ENCODE peak calls at places on chromosomes 3 and 15, in four cellular contexts. One of them, this sample, is unnamed.

GRCh38 chr3:50536471-50537180 is 30.9 kb downstream of the C3orf18 start:
- DNase-seq in HepG2: no peak
- DNase-seq in K562: no peak
- DNase-seq in GM12878: no peak
- DNase-seq in this sample: no peak

GRCh38 chr15:47432831-47433230 is 284.5 kb upstream of the SEMA6D start:
- DNase-seq in K562: no peak
- DNase-seq in GM12878: no peak
- DNase-seq in HepG2: no peak
- DNase-seq in this sample: no peak

GRCh38 chr3:156628095-156628690 is 46.2 kb upstream of the TIPARP start:
- DNase-seq in GM12878: no peak
- DNase-seq in HepG2: peak; percentile 60
- DNase-seq in K562: no peak
- DNase-seq in this sample: no peak

GRCh38 chr15:100601158-100601557 is 826 bp downstream of the LINS1 start:
- DNase-seq in HepG2: no peak
- DNase-seq in K562: peak; percentile 16
- DNase-seq in GM12878: no peak
- DNase-seq in this sample: no peak

GRCh38 chr15:51861557-51862350 is 32.3 kb downstream of the TMOD3 start:
- DNase-seq in HepG2: no peak
- DNase-seq in GM12878: no peak
- DNase-seq in K562: no peak
- DNase-seq in this sample: no peak

GRCh38 chr3:27138005-27138404 is 231.2 kb downstream of the NEK10 start:
- DNase-seq in HepG2: no peak
- DNase-seq in K562: no peak
- DNase-seq in GM12878: no peak
- DNase-seq in this sample: peak; percentile 14

GRCh38 chr15:94206463-94207167 is 24.7 kb upstream of the MCTP2 start:
- DNase-seq in HepG2: no peak
- DNase-seq in K562: no peak
- DNase-seq in GM12878: no peak
- DNase-seq in this sample: no peak

GRCh38 chr3:13676618-13677017 is 127.7 kb downstream of the FBLN2 start:
- DNase-seq in HepG2: no peak
- DNase-seq in K562: no peak
- DNase-seq in GM12878: no peak
- DNase-seq in this sample: no peak

GRCh38 chr3:125187599-125187910 is 25.0 kb downstream of the SLC12A8 start:
- DNase-seq in K562: no peak
- DNase-seq in HepG2: no peak
- DNase-seq in GM12878: no peak
- DNase-seq in this sample: no peak

GRCh38 chr3:105253225-105253624 is 113.5 kb upstream of the ALCAM start:
- DNase-seq in K562: no peak
- DNase-seq in GM12878: no peak
- DNase-seq in HepG2: no peak
- DNase-seq in this sample: no peak

GRCh38 chr15:67542462-67543347 is at the start of gene MAP2K5:
- DNase-seq in HepG2: peak; percentile 48
- DNase-seq in K562: peak; percentile 85
- DNase-seq in GM12878: no peak
- DNase-seq in this sample: peak; percentile 79

GRCh38 chr3:142645236-142645793 is 49.1 kb downstream of the PLS1 start:
- DNase-seq in HepG2: peak; percentile 51
- DNase-seq in GM12878: no peak
- DNase-seq in K562: no peak
- DNase-seq in this sample: no peak

GRCh38 chr3:141368062-141368924 is at the start of gene ZBTB38:
- DNase-seq in GM12878: no peak
- DNase-seq in K562: peak; percentile 90
- DNase-seq in HepG2: peak; percentile 97
- DNase-seq in this sample: peak; percentile 76

GRCh38 chr3:53776494-53777101 is 69.6 kb downstream of the CHDH start:
- DNase-seq in HepG2: no peak
- DNase-seq in K562: no peak
- DNase-seq in GM12878: no peak
- DNase-seq in this sample: no peak

GRCh38 chr15:93974804-93975481 is 256.4 kb upstream of the MCTP2 start:
- DNase-seq in GM12878: no peak
- DNase-seq in HepG2: peak; percentile 22
- DNase-seq in K562: no peak
- DNase-seq in this sample: peak; percentile 22

GRCh38 chr15:98525625-98526024 is 122.7 kb upstream of the IGF1R start:
- DNase-seq in HepG2: no peak
- DNase-seq in GM12878: no peak
- DNase-seq in K562: no peak
- DNase-seq in this sample: no peak

GRCh38 chr3:59043391-59043790 is 6.4 kb downstream of the CFAP20DC start:
- DNase-seq in GM12878: no peak
- DNase-seq in HepG2: no peak
- DNase-seq in K562: no peak
- DNase-seq in this sample: no peak

GRCh38 chr15:37743826-37744225 is 190.6 kb upstream of the TMCO5A start:
- DNase-seq in HepG2: no peak
- DNase-seq in GM12878: no peak
- DNase-seq in K562: no peak
- DNase-seq in this sample: no peak

GRCh38 chr3:197023241-197023997 is 6.2 kb downstream of the MELTF start:
- DNase-seq in GM12878: peak; percentile 76
- DNase-seq in HepG2: no peak
- DNase-seq in K562: no peak
- DNase-seq in this sample: no peak

GRCh38 chr3:197368821-197369220 is 70.4 kb upstream of the DLG1 start:
- DNase-seq in K562: no peak
- DNase-seq in HepG2: no peak
- DNase-seq in GM12878: no peak
- DNase-seq in this sample: no peak

GRCh38 chr3:157176108-157176507 is 16.2 kb upstream of the CCNL1 start:
- DNase-seq in GM12878: no peak
- DNase-seq in HepG2: no peak
- DNase-seq in K562: no peak
- DNase-seq in this sample: no peak

GRCh38 chr3:48130321-48130881 is 57.8 kb downstream of the CDC25A start:
- DNase-seq in HepG2: no peak
- DNase-seq in K562: no peak
- DNase-seq in GM12878: no peak
- DNase-seq in this sample: no peak

GRCh38 chr15:40313531-40314398 is 6.0 kb upstream of the PLCB2 start:
- DNase-seq in GM12878: no peak
- DNase-seq in K562: no peak
- DNase-seq in HepG2: peak; percentile 53
- DNase-seq in this sample: no peak

GRCh38 chr15:73978896-73979295 is 13.2 kb downstream of the STOML1 start:
- DNase-seq in K562: no peak
- DNase-seq in HepG2: no peak
- DNase-seq in GM12878: no peak
- DNase-seq in this sample: no peak

GRCh38 chr3:52339612-52340011 is 23.5 kb downstream of the DNAH1 start:
- DNase-seq in GM12878: peak; percentile 34
- DNase-seq in HepG2: peak; percentile 85
- DNase-seq in K562: peak; percentile 42
- DNase-seq in this sample: peak; percentile 35

GRCh38 chr3:63067999-63068645 is 192.9 kb upstream of the CADPS start:
- DNase-seq in GM12878: no peak
- DNase-seq in HepG2: peak; percentile 27
- DNase-seq in K562: peak; percentile 7
- DNase-seq in this sample: peak; percentile 42

GRCh38 chr3:192467230-192468186 is 259.8 kb downstream of the FGF12 start:
- DNase-seq in K562: peak; percentile 48
- DNase-seq in GM12878: peak; percentile 8
- DNase-seq in HepG2: peak; percentile 51
- DNase-seq in this sample: peak; percentile 76

GRCh38 chr3:190338717-190339116 is 16.5 kb upstream of the CLDN1 start:
- DNase-seq in GM12878: no peak
- DNase-seq in HepG2: no peak
- DNase-seq in K562: no peak
- DNase-seq in this sample: no peak

GRCh38 chr15:92714071-92714456 is 58.5 kb upstream of the FAM174B start:
- DNase-seq in HepG2: no peak
- DNase-seq in K562: no peak
- DNase-seq in GM12878: no peak
- DNase-seq in this sample: peak; percentile 40

GRCh38 chr3:102481050-102481449 is 46.2 kb downstream of the ZPLD1 start:
- DNase-seq in GM12878: no peak
- DNase-seq in K562: no peak
- DNase-seq in HepG2: no peak
- DNase-seq in this sample: no peak

GRCh38 chr15:32683906-32684584 is 33.8 kb upstream of the GREM1 start:
- DNase-seq in HepG2: no peak
- DNase-seq in GM12878: no peak
- DNase-seq in K562: no peak
- DNase-seq in this sample: no peak

GRCh38 chr3:129106866-129107565 is 14.6 kb downstream of the RAB43 start:
- DNase-seq in K562: no peak
- DNase-seq in HepG2: no peak
- DNase-seq in GM12878: no peak
- DNase-seq in this sample: no peak

GRCh38 chr3:111081008-111081545 is 9.5 kb downstream of the NECTIN3 start:
- DNase-seq in K562: no peak
- DNase-seq in GM12878: no peak
- DNase-seq in HepG2: no peak
- DNase-seq in this sample: no peak

DNA sequence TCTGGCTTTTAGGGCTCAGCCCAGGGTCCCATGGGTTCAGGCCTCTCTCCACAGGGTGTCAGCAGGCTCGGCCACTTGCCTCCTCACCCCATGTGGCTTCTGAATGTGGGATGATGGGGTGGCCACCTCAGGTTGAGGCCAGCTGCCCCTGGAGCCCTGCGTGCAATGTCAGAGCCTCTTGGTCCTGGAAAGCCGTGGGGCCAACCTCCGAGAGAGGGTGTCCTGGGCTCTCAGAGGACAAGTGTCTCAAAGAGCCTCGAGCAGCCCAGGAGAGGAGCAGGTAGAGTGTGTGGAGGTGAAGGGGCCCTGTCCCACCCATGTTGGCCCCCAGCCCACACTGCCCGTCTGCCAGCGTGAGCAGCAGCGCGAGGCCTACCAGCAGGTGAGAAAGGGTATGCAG is 86.0 kb downstream of the PLXNA1 start:
- DNase-seq in GM12878: no peak
- DNase-seq in K562: no peak
- DNase-seq in HepG2: no peak
- DNase-seq in this sample: no peak
- TF ChIP-seq TCF7 in GM12878: no peak
- TF ChIP-seq TCF7 in K562: no peak
- TF ChIP-seq TCF7 in HepG2: no peak
- TF ChIP-seq TCF7 in this sample: no peak

DNA sequence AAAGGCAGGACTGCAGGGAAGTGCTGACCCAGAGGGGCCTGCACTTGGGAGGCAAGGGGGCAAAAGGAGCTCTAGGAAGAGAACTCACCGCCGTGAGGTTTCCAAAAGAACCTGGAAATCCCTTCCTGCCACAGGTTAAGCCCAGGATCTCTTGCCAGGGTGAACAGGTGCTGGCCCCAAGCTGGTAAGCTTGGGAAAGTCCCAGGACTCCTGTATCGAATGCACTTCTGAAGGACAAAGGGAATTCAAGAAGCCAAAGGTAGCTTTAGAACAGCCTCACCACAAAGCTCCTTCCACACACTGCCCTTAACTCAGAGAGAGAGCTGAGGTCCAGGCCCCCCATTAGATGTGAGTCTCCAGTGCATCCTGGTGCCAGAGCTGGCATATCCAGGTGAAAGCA is 11.9 kb upstream of the SKIC8 start:
- DNase-seq in GM12878: no peak
- DNase-seq in K562: no peak
- DNase-seq in HepG2: no peak
- DNase-seq in this sample: no peak
- TF ChIP-seq TCF7 in GM12878: no peak
- TF ChIP-seq TCF7 in K562: no peak
- TF ChIP-seq TCF7 in HepG2: no peak
- TF ChIP-seq TCF7 in this sample: no peak

GRCh38 chr3:73228425-73228824 is 167.0 kb downstream of the EBLN2 start:
- DNase-seq in K562: no peak
- DNase-seq in HepG2: no peak
- DNase-seq in GM12878: no peak
- DNase-seq in this sample: no peak

GRCh38 chr3:73228000-73228399 is 166.5 kb downstream of the EBLN2 start:
- DNase-seq in HepG2: no peak
- DNase-seq in K562: no peak
- DNase-seq in GM12878: no peak
- DNase-seq in this sample: no peak

GRCh38 chr3:73225161-73225861 is 163.9 kb downstream of the EBLN2 start:
- DNase-seq in HepG2: no peak
- DNase-seq in K562: no peak
- DNase-seq in GM12878: no peak
- DNase-seq in this sample: no peak

GRCh38 chr3:73226026-73226425 is 164.6 kb downstream of the EBLN2 start:
- DNase-seq in GM12878: no peak
- DNase-seq in HepG2: no peak
- DNase-seq in K562: no peak
- DNase-seq in this sample: no peak

GRCh38 chr3:73229036-73229435 is 167.6 kb downstream of the EBLN2 start:
- DNase-seq in K562: no peak
- DNase-seq in HepG2: no peak
- DNase-seq in GM12878: no peak
- DNase-seq in this sample: no peak
- TF ChIP-seq TCF7 in K562: no peak
- TF ChIP-seq TCF7 in HepG2: no peak
- TF ChIP-seq TCF7 in GM12878: no peak
- TF ChIP-seq TCF7 in this sample: no peak

GRCh38 chr15:77504310-77504709 is 83.6 kb downstream of the HMG20A start:
- DNase-seq in K562: no peak
- DNase-seq in HepG2: no peak
- DNase-seq in GM12878: no peak
- DNase-seq in this sample: no peak
- TF ChIP-seq TCF7 in K562: no peak
- TF ChIP-seq TCF7 in HepG2: no peak
- TF ChIP-seq TCF7 in GM12878: no peak
- TF ChIP-seq TCF7 in this sample: no peak